ENCODE peak calls at places on chromosomes 3 and 15, in six cellular contexts. H, M, Z, V, X and Y are unnamed samples.

GRCh38 chr3:26997226-26997625 is 372.0 kb downstream of the NEK10 start:
- DNase-seq in H (no peak), M (no peak), Z (no peak), V (no peak), X (no peak), Y (no peak)

GRCh38 chr15:88388702-88389101 is 78.5 kb downstream of the MRPL46 start:
- DNase-seq in H (no peak), M (no peak), Z (no peak), V (no peak), X (no peak), Y (peak; percentile 78)

GRCh38 chr3:123672429-123673146 is 87.7 kb upstream of the HACD2 start:
- DNase-seq in H (no peak), M (no peak), Z (no peak), V (no peak), X (no peak), Y (no peak)

GRCh38 chr15:75693501-75694240 is 19.0 kb downstream of the CSPG4 start:
- DNase-seq in H (no peak), M (peak; percentile 63), Z (no peak), V (no peak), X (peak; percentile 76), Y (no peak)

GRCh38 chr3:159757341-159758060 is 231.1 kb upstream of the IL12A start:
- DNase-seq in H (no peak), M (no peak), Z (no peak), V (no peak), X (peak; percentile 55), Y (no peak)

GRCh38 chr3:14766428-14767244 is 52.1 kb upstream of the FGD5 start:
- DNase-seq in H (no peak), M (no peak), Z (peak; percentile 39), V (peak; percentile 20), X (no peak), Y (no peak)

GRCh38 chr3:27201435-27201966 is 167.7 kb downstream of the NEK10 start:
- DNase-seq in H (no peak), M (no peak), Z (no peak), V (no peak), X (no peak), Y (no peak)

GRCh38 chr3:187044871-187045552 is 94.3 kb downstream of the RPL39L start:
- DNase-seq in H (no peak), M (no peak), Z (no peak), V (no peak), X (no peak), Y (no peak)

GRCh38 chr3:47877288-47877687 is 74.3 kb downstream of the DHX30 start:
- DNase-seq in H (no peak), M (peak; percentile 38), Z (no peak), V (no peak), X (peak; percentile 37), Y (peak; percentile 32)

GRCh38 chr3:197690754-197691153 is 46.0 kb downstream of the RUBCN start:
- DNase-seq in H (no peak), M (no peak), Z (no peak), V (no peak), X (no peak), Y (no peak)

GRCh38 chr3:14001136-14001535 is 121.3 kb upstream of the WNT7A start:
- DNase-seq in H (no peak), M (peak; percentile 0), Z (no peak), V (no peak), X (peak; percentile 39), Y (no peak)

GRCh38 chr3:11002456-11002855 is 9.9 kb downstream of the SLC6A1 start:
- DNase-seq in H (no peak), M (no peak), Z (no peak), V (no peak), X (no peak), Y (no peak)

GRCh38 chr3:11001020-11001657 is 8.6 kb downstream of the SLC6A1 start:
- DNase-seq in H (peak; percentile 36), M (no peak), Z (no peak), V (no peak), X (no peak), Y (no peak)

GRCh38 chr3:10999516-10999915 is 7.0 kb downstream of the SLC6A1 start:
- DNase-seq in H (no peak), M (no peak), Z (no peak), V (no peak), X (no peak), Y (no peak)

GRCh38 chr3:11000528-11000927 is 8.0 kb downstream of the SLC6A1 start:
- DNase-seq in H (no peak), M (no peak), Z (no peak), V (no peak), X (no peak), Y (no peak)

GRCh38 chr3:11001658-11002021 is 9.1 kb downstream of the SLC6A1 start:
- DNase-seq in H (no peak), M (no peak), Z (no peak), V (no peak), X (no peak), Y (no peak)
- H3K23ac ChIP-seq in H (no peak overlapping the region), M (no peak overlapping the region), Z (no peak overlapping the region), V (no peak overlapping the region), X (no peak overlapping the region), Y (no peak overlapping the region)

DNA sequence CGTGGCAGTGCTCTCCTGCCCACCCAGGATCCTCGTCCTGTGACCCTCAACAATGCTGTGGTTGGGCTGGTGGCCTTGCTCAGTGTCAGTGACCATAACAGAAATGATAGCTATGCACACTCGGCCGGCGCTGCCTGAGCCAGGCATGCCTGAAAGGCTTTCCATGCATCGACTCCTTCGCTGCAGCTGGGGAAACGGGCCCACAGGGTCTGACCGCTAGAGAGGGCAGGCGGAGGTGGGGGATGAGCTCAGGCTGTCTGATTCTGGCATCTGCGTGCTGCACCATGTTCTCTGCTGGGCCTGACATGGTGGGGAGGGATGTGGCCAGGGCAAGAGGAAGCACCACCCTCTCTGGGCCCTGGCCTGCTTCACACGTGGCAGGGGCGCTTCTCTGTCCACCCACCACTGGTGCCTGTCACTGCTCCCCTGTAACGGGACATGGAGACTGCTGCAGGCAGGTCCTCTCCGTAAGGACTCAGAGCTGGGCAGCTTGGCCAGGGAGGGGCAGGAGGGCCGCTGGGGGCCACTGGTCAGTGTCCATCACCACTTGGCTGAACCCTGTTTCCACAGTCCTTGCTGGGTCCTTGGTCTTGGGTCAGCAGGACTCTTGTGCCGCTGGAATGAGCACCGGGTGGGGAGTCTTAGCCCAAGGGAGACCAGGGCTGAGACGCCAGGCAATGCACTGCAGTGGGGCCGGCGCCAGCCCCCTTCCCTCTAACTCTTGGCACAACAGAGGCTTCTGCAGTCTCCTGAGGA is 64.1 kb upstream of the RPL32 start:
- DNase-seq in H (no peak), M (no peak), Z (no peak), V (no peak), X (no peak), Y (no peak)
- H2BK15ac ChIP-seq in H (no peak overlapping the region), M (no peak overlapping the region), Z (no peak overlapping the region), V (no peak overlapping the region), X (no peak overlapping the region), Y (no peak overlapping the region)

GRCh38 chr3:114409291-114409690 is 115.5 kb downstream of the TIGIT start:
- DNase-seq in H (no peak), M (no peak), Z (no peak), V (no peak), X (no peak), Y (no peak)
- H2AK5ac ChIP-seq in H (no peak overlapping the region), M (no peak overlapping the region), Z (no peak overlapping the region), V (no peak overlapping the region), X (no peak overlapping the region), Y (no peak overlapping the region)

DNA sequence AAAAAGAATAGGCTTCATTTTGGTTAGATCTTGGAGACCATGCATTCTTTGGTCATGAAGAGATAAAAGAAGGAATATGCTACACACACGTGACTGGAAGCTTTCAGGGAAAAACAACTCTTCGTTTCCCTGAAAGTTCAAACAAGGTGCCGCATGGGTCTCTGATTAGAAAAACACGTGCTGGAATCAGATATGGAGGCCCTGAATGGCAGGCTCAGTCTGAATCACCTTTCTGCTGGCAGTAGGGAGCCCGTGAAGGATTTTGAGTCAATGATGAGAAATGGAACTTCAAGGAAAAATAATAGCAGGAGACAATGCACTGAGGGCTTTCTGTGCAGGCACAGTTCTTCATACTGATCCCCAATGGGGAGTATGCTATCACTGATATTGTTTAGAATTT is 99.8 kb upstream of the LRRN1 start:
- DNase-seq in H (no peak), M (no peak), Z (no peak), V (no peak), X (no peak), Y (no peak)
- H3K23ac ChIP-seq in H (no peak overlapping the region), M (no peak overlapping the region), Z (no peak overlapping the region), V (no peak overlapping the region), X (no peak overlapping the region), Y (no peak overlapping the region)